ENCODE peak calls at places on chromosome 4, in five cellular contexts. One of them, this sample, is unnamed.

GRCh38 chr4:125181804-125182203 is 133.0 kb upstream of the FAT4 start:
- DNase-seq in stimulated activated CD4-positive, alpha-beta T cell treated with anti-CD3 and anti-CD28 coated beads, Interleukin-2, amount 100 ng/mL, for 48 hours: no peak
- DNase-seq in mesenchymal stem cell: no peak
- DNase-seq in AG08396: no peak
- DNase-seq in brain microvascular endothelial cell: no peak
- DNase-seq in this sample: no peak

GRCh38 chr4:172995161-172995560 is 173.4 kb upstream of the GALNT7 start:
- DNase-seq in stimulated activated CD4-positive, alpha-beta T cell treated with anti-CD3 and anti-CD28 coated beads, Interleukin-2, amount 100 ng/mL, for 48 hours: no peak
- DNase-seq in mesenchymal stem cell: peak
- DNase-seq in AG08396: no peak
- DNase-seq in brain microvascular endothelial cell: peak
- DNase-seq in this sample: no peak

GRCh38 chr4:8938623-8939022 is 67.0 kb upstream of the HMX1 start:
- DNase-seq in stimulated activated CD4-positive, alpha-beta T cell treated with anti-CD3 and anti-CD28 coated beads, Interleukin-2, amount 100 ng/mL, for 48 hours: no peak
- DNase-seq in mesenchymal stem cell: no peak
- DNase-seq in AG08396: no peak
- DNase-seq in brain microvascular endothelial cell: no peak
- DNase-seq in this sample: no peak

GRCh38 chr4:89314291-89314690 is 6.7 kb upstream of the GPRIN3 start:
- DNase-seq in stimulated activated CD4-positive, alpha-beta T cell treated with anti-CD3 and anti-CD28 coated beads, Interleukin-2, amount 100 ng/mL, for 48 hours: no peak
- DNase-seq in mesenchymal stem cell: no peak
- DNase-seq in AG08396: no peak
- DNase-seq in brain microvascular endothelial cell: no peak
- DNase-seq in this sample: no peak

GRCh38 chr4:104491396-104491821 is 3.3 kb downstream of the CXXC4 start:
- DNase-seq in stimulated activated CD4-positive, alpha-beta T cell treated with anti-CD3 and anti-CD28 coated beads, Interleukin-2, amount 100 ng/mL, for 48 hours: no peak
- DNase-seq in mesenchymal stem cell: peak
- DNase-seq in AG08396: peak
- DNase-seq in brain microvascular endothelial cell: no peak
- DNase-seq in this sample: no peak

GRCh38 chr4:26839534-26839951 is 21.1 kb upstream of the STIM2 start:
- DNase-seq in stimulated activated CD4-positive, alpha-beta T cell treated with anti-CD3 and anti-CD28 coated beads, Interleukin-2, amount 100 ng/mL, for 48 hours: no peak
- DNase-seq in mesenchymal stem cell: peak
- DNase-seq in AG08396: peak
- DNase-seq in brain microvascular endothelial cell: no peak
- DNase-seq in this sample: peak

GRCh38 chr4:106238819-106239420 is 77.1 kb downstream of the TBCK start:
- DNase-seq in stimulated activated CD4-positive, alpha-beta T cell treated with anti-CD3 and anti-CD28 coated beads, Interleukin-2, amount 100 ng/mL, for 48 hours: no peak
- DNase-seq in mesenchymal stem cell: peak
- DNase-seq in AG08396: peak
- DNase-seq in brain microvascular endothelial cell: peak
- DNase-seq in this sample: peak

GRCh38 chr4:186485621-186486062 is 69.7 kb downstream of the MTNR1A start:
- DNase-seq in stimulated activated CD4-positive, alpha-beta T cell treated with anti-CD3 and anti-CD28 coated beads, Interleukin-2, amount 100 ng/mL, for 48 hours: no peak
- DNase-seq in mesenchymal stem cell: peak
- DNase-seq in AG08396: peak
- DNase-seq in brain microvascular endothelial cell: no peak
- DNase-seq in this sample: no peak

GRCh38 chr4:48315728-48316630 is 25.4 kb upstream of the SLAIN2 start:
- DNase-seq in stimulated activated CD4-positive, alpha-beta T cell treated with anti-CD3 and anti-CD28 coated beads, Interleukin-2, amount 100 ng/mL, for 48 hours: peak
- DNase-seq in mesenchymal stem cell: peak
- DNase-seq in AG08396: peak
- DNase-seq in brain microvascular endothelial cell: peak
- DNase-seq in this sample: peak

GRCh38 chr4:183348136-183348535 is 25.9 kb upstream of the CLDN24 start:
- DNase-seq in stimulated activated CD4-positive, alpha-beta T cell treated with anti-CD3 and anti-CD28 coated beads, Interleukin-2, amount 100 ng/mL, for 48 hours: no peak
- DNase-seq in mesenchymal stem cell: no peak
- DNase-seq in AG08396: no peak
- DNase-seq in brain microvascular endothelial cell: no peak
- DNase-seq in this sample: no peak

GRCh38 chr4:139552506-139552905 is 3.5 kb downstream of the SETD7 start:
- DNase-seq in stimulated activated CD4-positive, alpha-beta T cell treated with anti-CD3 and anti-CD28 coated beads, Interleukin-2, amount 100 ng/mL, for 48 hours: no peak
- DNase-seq in mesenchymal stem cell: peak
- DNase-seq in AG08396: no peak
- DNase-seq in brain microvascular endothelial cell: no peak
- DNase-seq in this sample: no peak

GRCh38 chr4:80313627-80314026 is 21.9 kb upstream of the CFAP299 start:
- DNase-seq in stimulated activated CD4-positive, alpha-beta T cell treated with anti-CD3 and anti-CD28 coated beads, Interleukin-2, amount 100 ng/mL, for 48 hours: no peak
- DNase-seq in mesenchymal stem cell: no peak
- DNase-seq in AG08396: no peak
- DNase-seq in brain microvascular endothelial cell: no peak
- DNase-seq in this sample: no peak

GRCh38 chr4:135123632-135124031 is 922.0 kb upstream of the PABPC4L start:
- DNase-seq in stimulated activated CD4-positive, alpha-beta T cell treated with anti-CD3 and anti-CD28 coated beads, Interleukin-2, amount 100 ng/mL, for 48 hours: no peak
- DNase-seq in mesenchymal stem cell: no peak
- DNase-seq in AG08396: no peak
- DNase-seq in brain microvascular endothelial cell: no peak
- DNase-seq in this sample: no peak

GRCh38 chr4:76216521-76216920 is 2.9 kb upstream of the SCARB2 start:
- DNase-seq in stimulated activated CD4-positive, alpha-beta T cell treated with anti-CD3 and anti-CD28 coated beads, Interleukin-2, amount 100 ng/mL, for 48 hours: no peak
- DNase-seq in mesenchymal stem cell: no peak
- DNase-seq in AG08396: no peak
- DNase-seq in brain microvascular endothelial cell: no peak
- DNase-seq in this sample: no peak

GRCh38 chr4:23969635-23970034 is 79.8 kb upstream of the PPARGC1A start:
- DNase-seq in stimulated activated CD4-positive, alpha-beta T cell treated with anti-CD3 and anti-CD28 coated beads, Interleukin-2, amount 100 ng/mL, for 48 hours: no peak
- DNase-seq in mesenchymal stem cell: peak
- DNase-seq in AG08396: no peak
- DNase-seq in brain microvascular endothelial cell: no peak
- DNase-seq in this sample: no peak

GRCh38 chr4:37685211-37685725 is 908 bp downstream of the RELL1 start:
- DNase-seq in stimulated activated CD4-positive, alpha-beta T cell treated with anti-CD3 and anti-CD28 coated beads, Interleukin-2, amount 100 ng/mL, for 48 hours: no peak
- DNase-seq in mesenchymal stem cell: peak
- DNase-seq in AG08396: no peak
- DNase-seq in brain microvascular endothelial cell: no peak
- DNase-seq in this sample: peak

GRCh38 chr4:154928640-154929257 is 147.7 kb downstream of the RBM46 start:
- DNase-seq in stimulated activated CD4-positive, alpha-beta T cell treated with anti-CD3 and anti-CD28 coated beads, Interleukin-2, amount 100 ng/mL, for 48 hours: no peak
- DNase-seq in mesenchymal stem cell: no peak
- DNase-seq in AG08396: peak
- DNase-seq in brain microvascular endothelial cell: peak
- DNase-seq in this sample: peak

GRCh38 chr4:40241936-40242590 is 45.2 kb downstream of the RHOH start:
- DNase-seq in stimulated activated CD4-positive, alpha-beta T cell treated with anti-CD3 and anti-CD28 coated beads, Interleukin-2, amount 100 ng/mL, for 48 hours: no peak
- DNase-seq in mesenchymal stem cell: no peak
- DNase-seq in AG08396: no peak
- DNase-seq in brain microvascular endothelial cell: no peak
- DNase-seq in this sample: no peak

GRCh38 chr4:35087216-35087615 is 1157.1 kb downstream of the ARAP2 start:
- DNase-seq in stimulated activated CD4-positive, alpha-beta T cell treated with anti-CD3 and anti-CD28 coated beads, Interleukin-2, amount 100 ng/mL, for 48 hours: no peak
- DNase-seq in mesenchymal stem cell: no peak
- DNase-seq in AG08396: no peak
- DNase-seq in brain microvascular endothelial cell: no peak
- DNase-seq in this sample: peak

GRCh38 chr4:6206771-6207290 is 6.5 kb upstream of the JAKMIP1 start:
- DNase-seq in stimulated activated CD4-positive, alpha-beta T cell treated with anti-CD3 and anti-CD28 coated beads, Interleukin-2, amount 100 ng/mL, for 48 hours: no peak
- DNase-seq in mesenchymal stem cell: no peak
- DNase-seq in AG08396: no peak
- DNase-seq in brain microvascular endothelial cell: no peak
- DNase-seq in this sample: no peak

GRCh38 chr4:2291705-2292651 is 30.1 kb upstream of the MXD4 start:
- DNase-seq in stimulated activated CD4-positive, alpha-beta T cell treated with anti-CD3 and anti-CD28 coated beads, Interleukin-2, amount 100 ng/mL, for 48 hours: no peak
- DNase-seq in mesenchymal stem cell: no peak
- DNase-seq in AG08396: no peak
- DNase-seq in brain microvascular endothelial cell: no peak
- DNase-seq in this sample: no peak

GRCh38 chr4:8393593-8394038 is 46.9 kb downstream of the ACOX3 start:
- DNase-seq in stimulated activated CD4-positive, alpha-beta T cell treated with anti-CD3 and anti-CD28 coated beads, Interleukin-2, amount 100 ng/mL, for 48 hours: no peak
- DNase-seq in mesenchymal stem cell: peak
- DNase-seq in AG08396: peak
- DNase-seq in brain microvascular endothelial cell: peak
- DNase-seq in this sample: peak

GRCh38 chr4:98293089-98293887 is 32.1 kb downstream of the RAP1GDS1 start:
- DNase-seq in stimulated activated CD4-positive, alpha-beta T cell treated with anti-CD3 and anti-CD28 coated beads, Interleukin-2, amount 100 ng/mL, for 48 hours: peak
- DNase-seq in mesenchymal stem cell: no peak
- DNase-seq in AG08396: no peak
- DNase-seq in brain microvascular endothelial cell: peak
- DNase-seq in this sample: no peak

GRCh38 chr4:128979934-128980333 is 113.4 kb downstream of the SCLT1 start:
- DNase-seq in stimulated activated CD4-positive, alpha-beta T cell treated with anti-CD3 and anti-CD28 coated beads, Interleukin-2, amount 100 ng/mL, for 48 hours: no peak
- DNase-seq in mesenchymal stem cell: peak
- DNase-seq in AG08396: peak
- DNase-seq in brain microvascular endothelial cell: peak
- DNase-seq in this sample: peak

GRCh38 chr4:90906239-90906638 is 779.0 kb downstream of the CCSER1 start:
- DNase-seq in stimulated activated CD4-positive, alpha-beta T cell treated with anti-CD3 and anti-CD28 coated beads, Interleukin-2, amount 100 ng/mL, for 48 hours: no peak
- DNase-seq in mesenchymal stem cell: no peak
- DNase-seq in AG08396: no peak
- DNase-seq in brain microvascular endothelial cell: no peak
- DNase-seq in this sample: no peak

GRCh38 chr4:92522371-92522770 is 218.6 kb downstream of the GRID2 start:
- DNase-seq in stimulated activated CD4-positive, alpha-beta T cell treated with anti-CD3 and anti-CD28 coated beads, Interleukin-2, amount 100 ng/mL, for 48 hours: no peak
- DNase-seq in mesenchymal stem cell: peak
- DNase-seq in AG08396: no peak
- DNase-seq in brain microvascular endothelial cell: no peak
- DNase-seq in this sample: no peak

GRCh38 chr4:139223682-139224317 is 46.8 kb upstream of the ELF2 start:
- DNase-seq in stimulated activated CD4-positive, alpha-beta T cell treated with anti-CD3 and anti-CD28 coated beads, Interleukin-2, amount 100 ng/mL, for 48 hours: peak
- DNase-seq in mesenchymal stem cell: no peak
- DNase-seq in AG08396: no peak
- DNase-seq in brain microvascular endothelial cell: peak
- DNase-seq in this sample: peak

GRCh38 chr4:68271851-68272756 is 26.6 kb upstream of the TMPRSS11B start:
- DNase-seq in stimulated activated CD4-positive, alpha-beta T cell treated with anti-CD3 and anti-CD28 coated beads, Interleukin-2, amount 100 ng/mL, for 48 hours: no peak
- DNase-seq in mesenchymal stem cell: peak
- DNase-seq in AG08396: peak
- DNase-seq in brain microvascular endothelial cell: peak
- DNase-seq in this sample: peak

GRCh38 chr4:20418865-20419451 is 167.3 kb downstream of the SLIT2 start:
- DNase-seq in stimulated activated CD4-positive, alpha-beta T cell treated with anti-CD3 and anti-CD28 coated beads, Interleukin-2, amount 100 ng/mL, for 48 hours: no peak
- DNase-seq in mesenchymal stem cell: peak
- DNase-seq in AG08396: peak
- DNase-seq in brain microvascular endothelial cell: peak
- DNase-seq in this sample: peak

GRCh38 chr4:8343051-8343966 is 73.8 kb downstream of the HTRA3 start:
- DNase-seq in stimulated activated CD4-positive, alpha-beta T cell treated with anti-CD3 and anti-CD28 coated beads, Interleukin-2, amount 100 ng/mL, for 48 hours: no peak
- DNase-seq in mesenchymal stem cell: no peak
- DNase-seq in AG08396: no peak
- DNase-seq in brain microvascular endothelial cell: no peak
- DNase-seq in this sample: no peak

GRCh38 chr4:85776091-85776490 is 301.1 kb downstream of the ARHGAP24 start:
- DNase-seq in stimulated activated CD4-positive, alpha-beta T cell treated with anti-CD3 and anti-CD28 coated beads, Interleukin-2, amount 100 ng/mL, for 48 hours: no peak
- DNase-seq in mesenchymal stem cell: no peak
- DNase-seq in AG08396: no peak
- DNase-seq in brain microvascular endothelial cell: peak
- DNase-seq in this sample: no peak

GRCh38 chr4:5554376-5554775 is 154.0 kb downstream of the EVC2 start:
- DNase-seq in stimulated activated CD4-positive, alpha-beta T cell treated with anti-CD3 and anti-CD28 coated beads, Interleukin-2, amount 100 ng/mL, for 48 hours: no peak
- DNase-seq in mesenchymal stem cell: no peak
- DNase-seq in AG08396: no peak
- DNase-seq in brain microvascular endothelial cell: no peak
- DNase-seq in this sample: no peak

GRCh38 chr4:13541720-13542576 is 2.4 kb downstream of the NKX3-2 start:
- DNase-seq in stimulated activated CD4-positive, alpha-beta T cell treated with anti-CD3 and anti-CD28 coated beads, Interleukin-2, amount 100 ng/mL, for 48 hours: no peak
- DNase-seq in mesenchymal stem cell: no peak
- DNase-seq in AG08396: peak
- DNase-seq in brain microvascular endothelial cell: no peak
- DNase-seq in this sample: peak

GRCh38 chr4:139843643-139844042 is 178.0 kb downstream of the MGST2 start:
- DNase-seq in stimulated activated CD4-positive, alpha-beta T cell treated with anti-CD3 and anti-CD28 coated beads, Interleukin-2, amount 100 ng/mL, for 48 hours: no peak
- DNase-seq in mesenchymal stem cell: no peak
- DNase-seq in AG08396: no peak
- DNase-seq in brain microvascular endothelial cell: no peak
- DNase-seq in this sample: no peak

GRCh38 chr4:170476351-170476750 is 386.6 kb upstream of the AADAT start:
- DNase-seq in stimulated activated CD4-positive, alpha-beta T cell treated with anti-CD3 and anti-CD28 coated beads, Interleukin-2, amount 100 ng/mL, for 48 hours: no peak
- DNase-seq in mesenchymal stem cell: peak
- DNase-seq in AG08396: no peak
- DNase-seq in brain microvascular endothelial cell: no peak
- DNase-seq in this sample: no peak

GRCh38 chr4:95105112-95105511 is 347.4 kb downstream of the BMPR1B start:
- DNase-seq in stimulated activated CD4-positive, alpha-beta T cell treated with anti-CD3 and anti-CD28 coated beads, Interleukin-2, amount 100 ng/mL, for 48 hours: no peak
- DNase-seq in mesenchymal stem cell: no peak
- DNase-seq in AG08396: no peak
- DNase-seq in brain microvascular endothelial cell: no peak
- DNase-seq in this sample: no peak

GRCh38 chr4:7911044-7911578 is 28.6 kb downstream of the AFAP1 start:
- DNase-seq in stimulated activated CD4-positive, alpha-beta T cell treated with anti-CD3 and anti-CD28 coated beads, Interleukin-2, amount 100 ng/mL, for 48 hours: no peak
- DNase-seq in mesenchymal stem cell: peak
- DNase-seq in AG08396: peak
- DNase-seq in brain microvascular endothelial cell: peak
- DNase-seq in this sample: peak

GRCh38 chr4:135508006-135508714 is 1306.6 kb upstream of the PABPC4L start:
- DNase-seq in stimulated activated CD4-positive, alpha-beta T cell treated with anti-CD3 and anti-CD28 coated beads, Interleukin-2, amount 100 ng/mL, for 48 hours: no peak
- DNase-seq in mesenchymal stem cell: peak
- DNase-seq in AG08396: peak
- DNase-seq in brain microvascular endothelial cell: peak
- DNase-seq in this sample: peak

GRCh38 chr4:167715176-167715575 is 377.2 kb upstream of the ANXA10 start:
- DNase-seq in stimulated activated CD4-positive, alpha-beta T cell treated with anti-CD3 and anti-CD28 coated beads, Interleukin-2, amount 100 ng/mL, for 48 hours: no peak
- DNase-seq in mesenchymal stem cell: no peak
- DNase-seq in AG08396: no peak
- DNase-seq in brain microvascular endothelial cell: peak
- DNase-seq in this sample: peak